ENCODE peak calls at places on chromosome 7, in six cellular contexts. I is AG08395, X is myocyte, T is ascending aorta, B is DMS153, C is mammary epithelial cell. O is an unnamed sample.

GRCh38 chr7:36600869-36601530 is 123.3 kb downstream of the AOAH start:
- DNase-seq in I (no peak), X (peak), T (no peak), B (peak), C (peak), O (no peak)

GRCh38 chr7:128687131-128687530 is 15.0 kb downstream of the GARIN1A start:
- DNase-seq in I (peak), X (peak), T (no peak), B (no peak), C (no peak), O (no peak)

GRCh38 chr7:84701524-84702306 is 485.1 kb downstream of the SEMA3D start:
- DNase-seq in I (peak), X (peak), T (peak), B (no peak), C (peak), O (no peak)

GRCh38 chr7:69412331-69413146 is 185.7 kb upstream of the AUTS2 start:
- DNase-seq in I (peak), X (no peak), T (peak), B (no peak), C (no peak), O (no peak)

GRCh38 chr7:130356760-130357611 is 12.4 kb downstream of the CPA5 start:
- DNase-seq in I (peak), X (peak), T (peak), B (no peak), C (peak), O (peak)

GRCh38 chr7:50335795-50336754 is 31.6 kb downstream of the IKZF1 start:
- DNase-seq in I (no peak), X (peak), T (no peak), B (peak), C (no peak), O (peak)

GRCh38 chr7:79454325-79454960 is 976 bp upstream of the MAGI2 start:
- DNase-seq in I (peak), X (no peak), T (peak), B (no peak), C (no peak), O (no peak)

GRCh38 chr7:50531401-50531906 is 33.8 kb downstream of the DDC start:
- DNase-seq in I (no peak), X (no peak), T (no peak), B (peak), C (peak), O (peak)

GRCh38 chr7:158529181-158530096 is 58.2 kb downstream of the PTPRN2 start:
- DNase-seq in I (no peak), X (no peak), T (no peak), B (no peak), C (no peak), O (no peak)

GRCh38 chr7:132318338-132319318 is 257.6 kb downstream of the PLXNA4 start:
- DNase-seq in I (peak), X (peak), T (peak), B (peak), C (peak), O (peak)

GRCh38 chr7:155495440-155496248 is 37.7 kb downstream of the EN2 start:
- DNase-seq in I (no peak), X (peak), T (peak), B (no peak), C (no peak), O (no peak)

GRCh38 chr7:116526897-116527296 is 2.1 kb downstream of the CAV1 start:
- DNase-seq in I (no peak), X (peak), T (no peak), B (no peak), C (peak), O (no peak)

GRCh38 chr7:54663186-54663585 is 95.8 kb downstream of the SEC61G start:
- DNase-seq in I (no peak), X (no peak), T (no peak), B (no peak), C (no peak), O (no peak)

GRCh38 chr7:101108961-101109360 is 17.9 kb upstream of the SERPINE1 start:
- DNase-seq in I (peak), X (peak), T (no peak), B (no peak), C (peak), O (no peak)